ENCODE peak calls at places on chromosomes 3 and 15, in seven cellular contexts. U is RCC 7860, G is A549, R is GM04503, W is kidney glomerular epithelial cell, X is posterior vena cava, K is H54. B is an unnamed sample.

GRCh38 chr3:139585820-139586219 is 46.3 kb upstream of the RBP1 start:
- DNase-seq in W (no peak), X (no peak), G (no peak), U (no peak), R (no peak), K (no peak), B (no peak)

GRCh38 chr3:190458040-190458439 is 8.3 kb upstream of the TMEM207 start:
- DNase-seq in G (no peak), W (no peak), X (no peak), K (no peak), U (no peak), R (no peak), B (no peak)

GRCh38 chr3:30520695-30521094 is 85.7 kb upstream of the TGFBR2 start:
- DNase-seq in G (no peak), U (no peak), K (no peak), R (no peak), W (no peak), X (no peak), B (no peak)

GRCh38 chr3:86152620-86153019 is 838.3 kb downstream of the VGLL3 start:
- DNase-seq in G (no peak), R (no peak), U (no peak), W (no peak), K (no peak), X (no peak), B (no peak)

GRCh38 chr3:139675327-139675726 is 2.4 kb downstream of the NMNAT3 start:
- DNase-seq in R (no peak), X (no peak), G (no peak), U (no peak), K (no peak), W (no peak), B (no peak)

GRCh38 chr3:170007031-170007663 is 30.6 kb upstream of the GPR160 start:
- DNase-seq in G (no peak), K (no peak), R (peak), X (no peak), W (no peak), U (no peak), B (no peak)

GRCh38 chr15:98671060-98672008 is 23.0 kb downstream of the IGF1R start:
- DNase-seq in X (no peak), W (peak), G (no peak), U (no peak), R (no peak), K (no peak), B (no peak)

GRCh38 chr15:51726302-51727073 is 11.0 kb downstream of the LYSMD2 start:
- DNase-seq in U (peak), K (peak), X (no peak), R (peak), G (peak), W (peak), B (peak)

GRCh38 chr3:110362756-110363155 is 708.9 kb upstream of the NECTIN3 start:
- DNase-seq in R (no peak), K (no peak), U (no peak), W (no peak), G (no peak), X (no peak), B (no peak)

GRCh38 chr3:126983653-126984390 is 907 bp downstream of the PLXNA1 start:
- DNase-seq in R (no peak), K (peak), W (no peak), G (no peak), X (no peak), U (no peak), B (no peak)

GRCh38 chr15:38134252-38134651 is 118.4 kb upstream of the SPRED1 start:
- DNase-seq in G (no peak), X (no peak), K (no peak), W (no peak), R (no peak), U (no peak), B (no peak)

GRCh38 chr3:192564611-192565010 is 162.7 kb downstream of the FGF12 start:
- DNase-seq in G (no peak), U (no peak), R (no peak), K (no peak), X (no peak), W (no peak), B (no peak)

GRCh38 chr15:73239564-73240208 is 129.1 kb downstream of the HCN4 start:
- DNase-seq in R (no peak), U (no peak), G (no peak), K (no peak), X (no peak), W (no peak), B (no peak)

GRCh38 chr15:49628379-49628778 is 7.5 kb downstream of the DTWD1 start:
- DNase-seq in K (no peak), R (no peak), U (no peak), W (no peak), G (no peak), X (no peak), B (no peak)

GRCh38 chr3:129045675-129046036 is 14.9 kb upstream of the GP9 start:
- DNase-seq in W (no peak), G (no peak), K (no peak), U (no peak), R (no peak), X (peak), B (no peak)

GRCh38 chr15:78304487-78305413 is 5.3 kb upstream of the SKIC8 start:
- DNase-seq in G (no peak), X (no peak), W (no peak), U (peak), K (no peak), R (no peak), B (no peak)

GRCh38 chr3:149020839-149021252 is 29.5 kb downstream of the GYG1 start:
- DNase-seq in U (no peak), R (no peak), X (no peak), W (no peak), K (no peak), G (no peak), B (no peak)

GRCh38 chr3:14440531-14441239 is 38.3 kb downstream of the SLC6A6 start:
- DNase-seq in K (no peak), X (no peak), R (no peak), W (peak), G (no peak), U (no peak), B (no peak)

GRCh38 chr3:70871909-70872656 is 559.6 kb upstream of the MDFIC2 start:
- DNase-seq in K (peak), X (no peak), G (no peak), U (peak), R (peak), W (peak), B (no peak)

GRCh38 chr3:55362206-55362960 is 124.7 kb downstream of the WNT5A start:
- DNase-seq in X (no peak), G (no peak), U (no peak), W (peak), K (no peak), R (no peak), B (no peak)

GRCh38 chr3:165837058-165837525 is at the start of gene BCHE:
- DNase-seq in W (no peak), X (peak), G (peak), R (no peak), U (no peak), K (peak), B (no peak)

GRCh38 chr3:107268461-107268860 is 108.8 kb upstream of the CCDC54 start:
- DNase-seq in G (no peak), W (no peak), U (no peak), K (no peak), X (no peak), R (no peak), B (no peak)

GRCh38 chr15:55782901-55783300 is 39.9 kb upstream of the PRTG start:
- DNase-seq in K (no peak), R (no peak), G (no peak), W (no peak), U (no peak), X (no peak), B (no peak)

GRCh38 chr15:58553365-58553918 is 121.7 kb downstream of the LIPC start:
- DNase-seq in K (no peak), R (no peak), W (no peak), X (no peak), G (no peak), U (no peak), B (no peak)

GRCh38 chr15:57364282-57365007 is 11.9 kb upstream of the CGNL1 start:
- DNase-seq in W (no peak), R (no peak), X (no peak), U (no peak), K (no peak), G (no peak), B (no peak)

GRCh38 chr3:141076821-141077571 is 25.8 kb downstream of the SPSB4 start:
- DNase-seq in U (no peak), G (no peak), K (no peak), X (peak), R (peak), W (peak), B (no peak)

GRCh38 chr15:26937134-26937533 is 33.8 kb upstream of the GABRG3 start:
- DNase-seq in K (no peak), W (no peak), X (no peak), U (no peak), G (no peak), R (no peak), B (no peak)

GRCh38 chr3:18443670-18444596 is 18.8 kb upstream of the SATB1 start:
- DNase-seq in R (no peak), U (no peak), W (no peak), G (no peak), X (peak), K (no peak), B (peak)

GRCh38 chr15:90931737-90932659 is at the start of gene HDDC3:
- DNase-seq in X (peak), W (peak), K (peak), R (no peak), U (peak), G (peak), B (peak)

GRCh38 chr3:99925584-99925983 is 107.9 kb downstream of the CMSS1 start:
- DNase-seq in G (no peak), W (no peak), X (no peak), R (peak), U (peak), K (peak), B (peak)

GRCh38 chr15:39409876-39410505 is 170.9 kb upstream of the THBS1 start:
- DNase-seq in U (no peak), K (no peak), R (no peak), X (no peak), G (no peak), W (no peak), B (no peak)

GRCh38 chr3:185549111-185549510 is 3.3 kb downstream of the LIPH start:
- DNase-seq in R (peak), X (no peak), G (peak), U (peak), W (peak), K (peak), B (peak)

GRCh38 chr3:23576379-23576959 is 229.3 kb upstream of the UBE2E1 start:
- DNase-seq in U (no peak), X (no peak), R (no peak), G (no peak), W (no peak), K (no peak), B (no peak)

GRCh38 chr3:20857636-20858035 is 671.6 kb upstream of the SGO1 start:
- DNase-seq in X (no peak), W (no peak), K (no peak), U (no peak), G (no peak), R (peak), B (no peak)

GRCh38 chr3:70120360-70120966 is 120.9 kb downstream of the SAMMSON start:
- DNase-seq in K (peak), W (peak), G (peak), U (peak), X (peak), R (no peak), B (peak)

GRCh38 chr3:124281453-124282316 is 289.8 kb upstream of the ROPN1 start:
- DNase-seq in G (peak), R (no peak), U (peak), X (no peak), W (peak), K (peak), B (no peak)

GRCh38 chr15:58528197-58528870 is 96.5 kb downstream of the LIPC start:
- DNase-seq in X (no peak), G (peak), K (no peak), W (peak), U (peak), R (no peak), B (no peak)

GRCh38 chr3:185420762-185421161 is 57.8 kb downstream of the MAP3K13 start:
- DNase-seq in G (no peak), R (no peak), U (no peak), W (no peak), K (no peak), X (no peak), B (no peak)

B was measured in gastrocnemius medialis.